ENCODE peak calls at places on chromosomes 1 and 21, in seven cellular contexts. R is stimulated activated CD8-positive, alpha-beta memory T cell treated with anti-CD3 and anti-CD28 coated beads, Interleukin-12 subunit alpha, Interleukin-12 subunit beta, amount 100 ng/mL, for 4 hours; P is heart right ventricle; Z is heart left ventricle; O is transverse colon; Y is AML-193; S is GM20000. E is an unnamed sample.

GRCh38 chr21:42398414-42399030 is 2.7 kb upstream of the TMPRSS3 start:
- DNase-seq in Z (no peak), Y (no peak), P (no peak), O (no peak), S (no peak), R (no peak), E (peak)

GRCh38 chr1:205505076-205505729 is 734 bp downstream of the CDK18 start:
- DNase-seq in Z (no peak), O (no peak), Y (no peak), R (no peak), S (no peak), P (peak), E (peak)

GRCh38 chr1:14891991-14892390 is 261.6 kb upstream of the TMEM51 start:
- DNase-seq in O (no peak), P (no peak), Y (no peak), R (no peak), S (no peak), Z (no peak), E (no peak)

GRCh38 chr1:101733340-101733739 is 263.4 kb downstream of the OLFM3 start:
- DNase-seq in Y (no peak), R (no peak), O (no peak), P (no peak), S (no peak), Z (no peak), E (no peak)

GRCh38 chr21:32096411-32096810 is 182.4 kb downstream of the MIS18A start:
- DNase-seq in P (no peak), Z (no peak), S (peak), O (no peak), Y (peak), R (no peak), E (peak)

GRCh38 chr1:156673387-156674121 is 3.7 kb downstream of the NES start:
- DNase-seq in Z (no peak), O (no peak), P (no peak), S (no peak), R (no peak), Y (peak), E (no peak)

GRCh38 chr1:29650041-29650400 is 413.7 kb downstream of the PTPRU start:
- DNase-seq in Y (no peak), O (no peak), P (no peak), Z (no peak), R (no peak), S (no peak), E (no peak)

GRCh38 chr1:51572365-51572764 is 44.5 kb upstream of the OSBPL9 start:
- DNase-seq in Y (no peak), R (no peak), Z (no peak), P (no peak), O (no peak), S (no peak), E (no peak)

GRCh38 chr1:36805979-36806640 is 228.2 kb downstream of the GRIK3 start:
- DNase-seq in Y (no peak), R (no peak), P (no peak), O (no peak), Z (no peak), S (no peak), E (no peak)

GRCh38 chr1:229213797-229214196 is 57.1 kb upstream of the RAB4A start:
- DNase-seq in Y (no peak), S (no peak), R (no peak), O (no peak), P (no peak), Z (no peak), E (no peak)

GRCh38 chr1:33306561-33307493 is 14.1 kb downstream of the A3GALT2 start:
- DNase-seq in Y (no peak), O (no peak), S (no peak), P (no peak), Z (no peak), R (no peak), E (no peak)

GRCh38 chr1:99970713-99971255 is 988 bp downstream of the SLC35A3 start:
- DNase-seq in Z (no peak), P (no peak), R (no peak), S (no peak), O (peak), Y (no peak), E (no peak)

GRCh38 chr1:83715550-83715949 is 283.4 kb downstream of the TTLL7 start:
- DNase-seq in P (no peak), Z (no peak), Y (no peak), O (no peak), R (no peak), S (no peak), E (no peak)

GRCh38 chr1:178986204-178986603 is 39.5 kb upstream of the FAM20B start:
- DNase-seq in S (no peak), Z (no peak), P (no peak), Y (no peak), O (no peak), R (no peak), E (no peak)

GRCh38 chr1:6016191-6016865 is 24.1 kb upstream of the NPHP4 start:
- DNase-seq in P (no peak), S (no peak), O (no peak), R (no peak), Z (no peak), Y (no peak), E (no peak)